ENCODE peak calls at places on chromosomes 13 and 19, in eight cellular contexts. N is prostate gland, A is upper lobe of left lung, H is GM12878, J is H1, E is stomach, G is HCT116, W is esophagus muscularis mucosa. T is an unnamed sample.

GRCh38 chr13:18944501-18945068 is 237.0 kb downstream of the TUBA3C start:
- DNase-seq in H (no peak), N (no peak), J (no peak), E (no peak), W (no peak), G (no peak), A (peak), T (peak)

GRCh38 chr13:21033866-21034601 is 27.4 kb downstream of the LATS2 start:
- DNase-seq in E (peak), H (no peak), J (no peak), G (no peak), W (no peak), N (peak), A (no peak), T (no peak)

GRCh38 chr13:42707596-42707995 is 73.8 kb upstream of the FAM216B start:
- DNase-seq in N (no peak), H (no peak), A (no peak), J (no peak), G (no peak), W (no peak), E (no peak), T (no peak)

GRCh38 chr19:6047741-6048231 is 62.5 kb downstream of the RFX2 start:
- DNase-seq in G (peak), E (no peak), J (no peak), W (peak), N (no peak), A (no peak), H (no peak), T (no peak)

GRCh38 chr13:40420160-40420740 is 246.2 kb downstream of the FOXO1 start:
- DNase-seq in A (no peak), H (no peak), W (no peak), E (no peak), J (no peak), G (no peak), N (no peak), T (no peak)

GRCh38 chr13:34698953-34699352 is 243.1 kb upstream of the NBEA start:
- DNase-seq in J (no peak), A (no peak), E (no peak), G (no peak), N (no peak), W (no peak), H (no peak), T (no peak)

GRCh38 chr19:4502282-4503223 is 15.7 kb downstream of the PLIN4 start:
- DNase-seq in H (no peak), W (no peak), J (no peak), N (no peak), E (no peak), G (no peak), A (peak), T (no peak)

GRCh38 chr13:83890358-83890757 is 8.1 kb upstream of the SLITRK1 start:
- DNase-seq in J (no peak), N (no peak), A (no peak), G (no peak), H (no peak), W (no peak), E (no peak), T (no peak)

GRCh38 chr13:51557875-51558604 is 26.2 kb upstream of the WDFY2 start:
- DNase-seq in A (no peak), G (no peak), J (no peak), N (no peak), E (no peak), H (no peak), W (no peak), T (no peak)

GRCh38 chr13:49527123-49527522 is 31.4 kb downstream of the PHF11 start:
- DNase-seq in A (no peak), G (no peak), W (no peak), E (no peak), J (no peak), H (no peak), N (no peak), T (no peak)

GRCh38 chr19:10224337-10224736 is 6.8 kb downstream of the S1PR2 start:
- DNase-seq in H (no peak), A (peak), E (no peak), W (no peak), G (no peak), N (no peak), J (no peak), T (no peak)

GRCh38 chr13:20124303-20124702 is 36.5 kb downstream of the GJA3 start:
- DNase-seq in J (no peak), A (no peak), H (no peak), E (no peak), N (no peak), G (no peak), W (no peak), T (no peak)

GRCh38 chr19:40519352-40520322 is 52.8 kb downstream of the SPTBN4 start:
- DNase-seq in H (no peak), G (no peak), A (peak), N (no peak), W (no peak), E (peak), J (no peak), T (no peak)

GRCh38 chr19:2229103-2230028 is 6.8 kb downstream of the PLEKHJ1 start:
- DNase-seq in N (no peak), J (no peak), W (no peak), G (no peak), A (peak), E (peak), H (no peak), T (no peak)

GRCh38 chr19:2226051-2226839 is 9.9 kb downstream of the PLEKHJ1 start:
- DNase-seq in W (no peak), G (no peak), E (no peak), H (no peak), N (no peak), J (no peak), A (peak), T (no peak)

GRCh38 chr19:2226840-2227360 is 9.2 kb downstream of the PLEKHJ1 start:
- DNase-seq in N (no peak), A (peak), H (no peak), J (no peak), G (no peak), E (no peak), W (no peak), T (no peak)

GRCh38 chr19:2228157-2229030 is 7.7 kb downstream of the PLEKHJ1 start:
- DNase-seq in E (no peak), G (no peak), H (no peak), A (peak), N (no peak), W (no peak), J (no peak), T (no peak)

DNA sequence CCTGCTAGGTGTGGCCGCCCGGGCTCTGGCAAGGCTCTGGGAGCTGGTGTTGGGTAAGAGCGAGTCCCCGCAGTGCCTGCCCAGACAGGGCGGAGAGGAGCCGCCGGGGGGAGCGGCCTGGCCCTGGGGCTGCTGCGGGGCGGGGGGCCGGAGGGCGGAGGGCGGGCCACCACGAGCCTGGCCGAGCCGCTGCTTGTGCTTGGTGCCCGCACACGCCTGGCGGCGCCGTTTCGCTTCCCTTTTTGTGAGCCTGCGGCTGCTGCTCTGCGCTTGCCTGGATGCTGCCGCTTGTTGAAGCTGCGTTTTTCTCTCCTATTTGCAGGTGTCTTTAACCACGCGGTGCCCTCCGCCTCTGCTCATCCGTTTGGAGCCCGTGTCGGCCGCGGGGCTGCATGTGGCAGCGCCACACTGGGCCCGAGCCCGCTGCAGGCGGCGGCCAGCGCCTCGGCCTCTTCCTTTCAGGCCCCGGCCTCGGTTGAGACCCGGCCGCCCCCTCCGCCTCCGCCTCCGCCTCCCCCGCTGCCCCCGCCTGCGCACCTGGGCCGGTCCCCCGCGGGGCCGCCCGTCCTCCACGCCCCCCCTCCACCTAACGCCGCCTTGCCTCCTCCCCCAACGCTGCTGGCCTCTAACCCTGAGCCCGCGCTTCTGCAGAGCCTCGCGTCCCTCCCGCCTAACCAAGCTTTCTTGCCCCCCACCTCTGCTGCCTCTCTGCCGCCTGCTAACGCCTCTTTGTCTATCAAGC is 8.5 kb downstream of the PLEKHJ1 start:
- DNase-seq in J (no peak), H (no peak), A (peak), W (no peak), G (no peak), E (no peak), N (peak), T (peak)
- TF ChIP-seq POLR2AphosphoS5 in J (no peak), H (no peak), A (no peak), W (no peak), G (no peak), E (no peak), N (no peak), T (peak)

GRCh38 chr19:44002566-44003460 is at the start of gene ZNF230:
- DNase-seq in A (peak), J (peak), W (peak), G (peak), E (peak), N (peak), H (peak), T (peak)
- TF ChIP-seq POLR2A in A (no peak), J (no peak), W (no peak), G (no peak), E (no peak), N (peak), H (peak), T (no peak)

GRCh38 chr19:16115309-16116039 is 3.8 kb downstream of the RAB8A start:
- DNase-seq in E (no peak), G (no peak), J (no peak), N (no peak), H (no peak), A (no peak), W (no peak), T (no peak)

GRCh38 chr19:16116067-16116466 is 4.4 kb downstream of the RAB8A start:
- DNase-seq in H (no peak), J (no peak), A (no peak), W (no peak), G (no peak), E (no peak), N (no peak), T (no peak)

GRCh38 chr19:16121141-16121540 is 9.5 kb downstream of the RAB8A start:
- DNase-seq in A (no peak), J (no peak), E (no peak), H (no peak), G (no peak), N (no peak), W (no peak), T (no peak)

GRCh38 chr19:16118489-16119033 is 6.9 kb downstream of the RAB8A start:
- DNase-seq in H (peak), J (no peak), W (no peak), A (no peak), N (no peak), E (peak), G (no peak), T (peak)

GRCh38 chr19:16117594-16118033 is 5.9 kb downstream of the RAB8A start:
- DNase-seq in N (no peak), G (no peak), A (no peak), H (no peak), E (no peak), W (no peak), J (no peak), T (peak)
- H3K27ac ChIP-seq in N (no peak), G (peak), A (peak), H (peak), E (no peak), W (no peak), J (no peak), T (peak)

DNA sequence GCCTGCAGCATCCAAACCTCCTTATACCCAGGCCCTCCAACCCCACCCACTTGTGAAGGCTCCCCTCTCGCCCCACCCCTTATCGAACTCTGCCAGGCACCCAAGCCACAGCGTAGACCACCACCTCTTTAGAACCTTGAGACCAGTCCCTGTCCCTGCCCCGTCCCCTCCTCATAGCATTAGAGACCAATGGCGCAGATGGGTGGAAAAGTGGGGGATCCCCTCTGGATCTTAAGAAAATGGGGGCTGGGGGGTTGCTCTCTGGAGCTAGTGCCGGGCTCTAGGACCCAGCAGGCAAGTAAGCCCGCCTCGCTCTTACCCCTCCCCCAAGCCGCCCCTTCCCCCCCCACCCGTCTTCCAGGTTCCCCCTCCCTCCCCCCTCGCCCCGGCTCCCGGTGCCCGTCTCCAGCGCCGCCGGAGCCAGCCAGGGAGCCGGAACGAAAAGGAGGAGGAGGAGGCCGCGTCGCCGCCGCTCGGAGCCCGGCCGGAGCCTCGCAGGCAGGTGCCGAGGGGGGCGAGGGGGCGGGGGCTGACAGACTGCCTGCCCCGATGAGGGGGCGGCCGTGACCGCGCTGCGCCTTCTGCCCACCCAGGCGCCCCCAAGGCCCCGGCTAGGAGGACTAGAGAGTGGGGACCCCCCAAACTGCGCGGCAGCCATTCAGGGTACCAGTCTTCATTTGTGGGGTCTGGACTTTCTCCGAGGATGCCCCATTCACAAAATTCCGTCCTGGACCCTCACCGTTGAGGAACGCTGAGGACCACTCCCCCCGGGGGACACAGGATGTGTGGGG is at the start of gene SPRED3:
- DNase-seq in A (peak), N (peak), E (peak), J (no peak), W (no peak), H (no peak), G (no peak), T (no peak)
- TF ChIP-seq POLR2AphosphoS5 in A (no peak), N (no peak), E (no peak), J (peak), W (no peak), H (no peak), G (no peak), T (no peak)

GRCh38 chr19:14127929-14128509 is 8.4 kb downstream of the ASF1B start:
- DNase-seq in J (no peak), A (no peak), W (no peak), N (no peak), H (peak), G (no peak), E (no peak), T (no peak)

GRCh38 chr19:14122924-14123323 is 5.4 kb upstream of the PRKACA start:
- DNase-seq in G (no peak), W (no peak), N (no peak), H (no peak), J (no peak), A (no peak), E (no peak), T (no peak)

DNA sequence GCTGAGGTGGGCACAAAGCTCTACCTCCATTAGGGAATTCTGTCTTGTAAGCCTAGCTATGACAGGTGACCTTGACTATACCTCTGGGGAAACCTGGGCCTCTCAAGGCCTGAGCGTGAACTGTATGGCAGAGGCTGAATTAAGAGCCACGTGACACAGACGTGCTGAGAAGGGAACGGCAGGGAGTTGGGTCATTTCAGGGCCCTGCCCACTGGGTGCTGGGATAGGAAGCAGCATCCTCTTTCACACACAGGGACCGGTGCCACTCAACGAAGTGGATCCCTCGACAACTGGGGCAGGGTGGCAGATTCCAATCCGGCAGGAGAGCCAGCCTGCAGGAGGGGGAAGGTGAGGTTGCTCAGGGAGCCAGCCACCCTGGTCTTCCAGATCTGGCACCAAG is 9.2 kb downstream of the ASF1B start:
- DNase-seq in H (no peak), E (no peak), G (no peak), N (no peak), A (no peak), W (no peak), J (no peak), T (peak)
- TF ChIP-seq POLR2A in H (no peak), E (no peak), G (no peak), N (no peak), A (peak), W (no peak), J (no peak), T (no peak)

T was measured in spleen.